ENCODE peak calls at places on chromosomes 1 and 21, in four cellular contexts. One of them, this sample, is unnamed.

GRCh38 chr1:115495603-115496002 is 146.2 kb upstream of the VANGL1 start:
- DNase-seq in fibroblast of pulmonary artery: peak
- DNase-seq in stomach: no peak
- DNase-seq in body of pancreas: no peak
- DNase-seq in this sample: peak

GRCh38 chr1:90783181-90783580 is 66.1 kb upstream of the BARHL2 start:
- DNase-seq in fibroblast of pulmonary artery: no peak
- DNase-seq in stomach: no peak
- DNase-seq in body of pancreas: no peak
- DNase-seq in this sample: no peak

GRCh38 chr1:10189659-10190058 is 20.7 kb upstream of the KIF1B start:
- DNase-seq in fibroblast of pulmonary artery: no peak
- DNase-seq in stomach: no peak
- DNase-seq in body of pancreas: no peak
- DNase-seq in this sample: no peak

GRCh38 chr1:150613061-150613920 is 16.1 kb downstream of the ENSA start:
- DNase-seq in fibroblast of pulmonary artery: peak
- DNase-seq in stomach: no peak
- DNase-seq in body of pancreas: peak
- DNase-seq in this sample: peak

GRCh38 chr1:9721606-9722377 is 70.3 kb downstream of the PIK3CD start:
- DNase-seq in fibroblast of pulmonary artery: peak
- DNase-seq in stomach: no peak
- DNase-seq in body of pancreas: no peak
- DNase-seq in this sample: no peak

GRCh38 chr21:29481641-29482040 is 182.9 kb downstream of the BACH1 start:
- DNase-seq in fibroblast of pulmonary artery: peak
- DNase-seq in stomach: no peak
- DNase-seq in body of pancreas: no peak
- DNase-seq in this sample: peak

GRCh38 chr1:97050501-97050900 is 328.9 kb downstream of the PTBP2 start:
- DNase-seq in fibroblast of pulmonary artery: peak
- DNase-seq in stomach: no peak
- DNase-seq in body of pancreas: no peak
- DNase-seq in this sample: no peak

GRCh38 chr1:171898956-171899355 is 57.7 kb downstream of the DNM3 start:
- DNase-seq in fibroblast of pulmonary artery: peak
- DNase-seq in stomach: no peak
- DNase-seq in body of pancreas: no peak
- DNase-seq in this sample: no peak

GRCh38 chr1:85894651-85895050 is 186.4 kb upstream of the ZNHIT6 start:
- DNase-seq in fibroblast of pulmonary artery: peak
- DNase-seq in stomach: no peak
- DNase-seq in body of pancreas: no peak
- DNase-seq in this sample: no peak

GRCh38 chr1:81135524-81135923 is 665.2 kb upstream of the ADGRL2 start:
- DNase-seq in fibroblast of pulmonary artery: no peak
- DNase-seq in stomach: no peak
- DNase-seq in body of pancreas: no peak
- DNase-seq in this sample: no peak

GRCh38 chr1:145720878-145721671 is 1.8 kb downstream of the CD160 start:
- DNase-seq in fibroblast of pulmonary artery: peak
- DNase-seq in stomach: peak
- DNase-seq in body of pancreas: peak
- DNase-seq in this sample: no peak

GRCh38 chr1:168957818-168958217 is 148.7 kb upstream of the ATP1B1 start:
- DNase-seq in fibroblast of pulmonary artery: no peak
- DNase-seq in stomach: no peak
- DNase-seq in body of pancreas: no peak
- DNase-seq in this sample: no peak

GRCh38 chr1:60989745-60990718 is 92.3 kb upstream of the NFIA start:
- DNase-seq in fibroblast of pulmonary artery: peak
- DNase-seq in stomach: no peak
- DNase-seq in body of pancreas: no peak
- DNase-seq in this sample: peak

GRCh38 chr1:21594935-21595897 is 73.9 kb downstream of the RAP1GAP start:
- DNase-seq in fibroblast of pulmonary artery: peak
- DNase-seq in stomach: peak
- DNase-seq in body of pancreas: peak
- DNase-seq in this sample: peak

GRCh38 chr1:161801955-161802354 is 35.8 kb downstream of the ATF6 start:
- DNase-seq in fibroblast of pulmonary artery: no peak
- DNase-seq in stomach: no peak
- DNase-seq in body of pancreas: no peak
- DNase-seq in this sample: no peak

GRCh38 chr1:225911207-225912130 is 12.6 kb downstream of the PYCR2 start:
- DNase-seq in fibroblast of pulmonary artery: peak
- DNase-seq in stomach: peak
- DNase-seq in body of pancreas: peak
- DNase-seq in this sample: no peak

GRCh38 chr21:36113647-36114428 is 21.0 kb upstream of the CBR3 start:
- DNase-seq in fibroblast of pulmonary artery: no peak
- DNase-seq in stomach: peak
- DNase-seq in body of pancreas: no peak
- DNase-seq in this sample: no peak

GRCh38 chr1:79353224-79353623 is 346.7 kb upstream of the ADGRL4 start:
- DNase-seq in fibroblast of pulmonary artery: peak
- DNase-seq in stomach: peak
- DNase-seq in body of pancreas: peak
- DNase-seq in this sample: peak

DNA sequence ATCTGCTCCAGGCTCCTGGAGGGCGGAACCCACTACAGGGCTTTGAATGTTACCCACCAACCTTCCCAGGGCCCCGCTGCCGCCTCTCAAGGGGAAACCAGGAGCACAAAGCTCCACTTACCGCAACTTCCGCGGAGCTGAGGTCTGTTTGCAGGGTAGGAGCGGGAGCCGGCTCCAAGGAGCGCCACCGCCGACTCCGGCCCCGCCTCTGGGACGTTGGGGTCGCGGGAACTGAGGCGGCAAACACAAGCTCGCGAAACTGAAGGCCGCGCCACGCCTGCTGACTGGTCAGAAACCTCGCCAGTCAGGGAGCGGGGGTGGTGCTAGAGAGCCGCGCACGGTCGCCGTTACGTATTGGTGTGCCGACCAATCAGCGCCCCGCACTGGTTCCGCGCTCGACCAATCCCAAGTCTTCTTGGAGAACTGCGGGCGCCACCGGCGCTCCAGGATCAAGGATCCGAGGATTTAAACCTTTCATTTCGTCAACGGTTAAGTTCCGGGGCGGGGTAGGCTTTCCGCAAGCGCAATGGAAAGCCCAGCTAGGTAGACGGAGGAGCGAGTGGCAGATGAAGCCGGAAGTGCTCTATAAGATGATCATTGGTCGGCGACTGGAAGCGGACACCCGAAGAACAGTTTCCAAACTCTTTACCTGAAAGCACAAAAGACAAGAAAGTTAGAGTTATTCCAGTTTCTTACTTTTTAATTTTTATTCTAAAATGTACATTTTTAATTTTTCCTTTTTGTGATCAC is at the start of gene STIL:
- DNase-seq in fibroblast of pulmonary artery: peak
- DNase-seq in stomach: peak
- DNase-seq in body of pancreas: peak
- DNase-seq in this sample: peak
- TF ChIP-seq CTCF in fibroblast of pulmonary artery: no peak
- TF ChIP-seq CTCF in stomach: no peak
- TF ChIP-seq CTCF in body of pancreas: peak
- TF ChIP-seq CTCF in this sample: no peak

DNA sequence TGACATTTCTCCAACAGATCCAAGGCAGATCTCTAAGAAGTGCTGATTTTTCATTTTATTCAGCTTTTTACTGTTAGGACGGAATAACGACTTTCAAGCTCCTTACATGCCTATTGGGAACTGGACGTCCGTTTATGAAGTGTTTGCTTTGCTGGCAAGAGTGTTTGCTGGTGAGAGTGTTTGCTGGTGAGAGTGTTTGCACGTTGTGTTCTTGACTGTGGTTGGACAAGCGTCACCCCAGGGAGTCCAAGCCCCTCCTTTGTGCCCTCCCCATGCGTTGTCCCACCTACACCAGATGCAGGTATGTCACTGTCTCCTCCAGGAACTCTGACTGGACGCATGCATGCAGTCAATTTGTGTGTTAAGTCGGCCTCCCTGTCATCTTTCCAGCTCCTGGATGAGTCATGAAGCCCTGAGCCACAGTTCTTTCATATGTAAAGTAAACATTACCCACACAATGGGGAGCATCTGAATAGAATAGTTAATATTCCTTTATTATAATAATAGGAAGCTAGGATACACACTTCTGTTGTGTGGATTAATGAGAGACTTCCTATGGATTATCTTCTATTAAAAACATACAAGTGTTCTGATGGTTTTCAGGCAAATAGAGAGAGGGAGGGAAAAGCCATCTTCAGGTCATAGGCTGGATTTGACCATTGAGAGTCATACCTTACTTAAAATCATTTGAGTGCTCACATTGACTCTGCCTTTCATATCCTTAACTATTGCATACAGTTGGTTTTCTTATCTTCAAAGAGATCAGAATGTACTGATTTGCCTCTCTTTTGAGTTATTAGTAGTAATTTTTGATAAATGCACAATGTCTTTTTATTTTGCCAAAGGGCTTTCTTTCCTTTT is 119.2 kb downstream of the GALNT2 start:
- DNase-seq in fibroblast of pulmonary artery: peak
- DNase-seq in stomach: peak
- DNase-seq in body of pancreas: peak
- DNase-seq in this sample: peak
- H3K4me3 ChIP-seq in fibroblast of pulmonary artery: no peak
- H3K4me3 ChIP-seq in stomach: peak
- H3K4me3 ChIP-seq in body of pancreas: no peak
- H3K4me3 ChIP-seq in this sample: no peak

GRCh38 chr1:31765041-31765467 is 914 bp upstream of the ADGRB2 start:
- DNase-seq in fibroblast of pulmonary artery: peak
- DNase-seq in stomach: no peak
- DNase-seq in body of pancreas: no peak
- DNase-seq in this sample: no peak
- TF ChIP-seq CTCF in fibroblast of pulmonary artery: peak
- TF ChIP-seq CTCF in stomach: no peak
- TF ChIP-seq CTCF in body of pancreas: no peak
- TF ChIP-seq CTCF in this sample: peak

GRCh38 chr1:246435421-246436041 is 71.5 kb downstream of the SMYD3 start:
- DNase-seq in fibroblast of pulmonary artery: peak
- DNase-seq in stomach: no peak
- DNase-seq in body of pancreas: no peak
- DNase-seq in this sample: no peak
- H3K4me3 ChIP-seq in fibroblast of pulmonary artery: no peak
- H3K4me3 ChIP-seq in stomach: no peak
- H3K4me3 ChIP-seq in body of pancreas: no peak
- H3K4me3 ChIP-seq in this sample: no peak

DNA sequence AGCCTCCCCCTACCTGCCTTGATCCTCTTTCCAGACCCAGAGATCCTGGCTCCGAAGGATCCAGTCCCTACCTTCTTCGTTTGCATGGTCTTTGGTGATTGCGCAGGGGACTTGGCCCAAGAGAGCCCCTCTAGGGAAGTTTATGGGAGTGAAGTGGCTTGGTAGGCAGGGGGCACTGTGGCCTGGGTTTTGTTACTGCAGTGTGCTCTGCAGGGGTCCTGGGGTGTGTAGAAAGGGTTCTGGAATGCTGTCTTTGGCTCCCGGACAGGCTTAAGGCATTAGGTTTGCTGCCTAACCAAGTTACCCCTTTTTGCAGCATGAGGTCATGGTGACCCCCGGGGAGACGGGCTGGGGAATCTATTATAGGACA is 3.8 kb downstream of the ATP8B2 start:
- DNase-seq in fibroblast of pulmonary artery: no peak
- DNase-seq in stomach: no peak
- DNase-seq in body of pancreas: no peak
- DNase-seq in this sample: no peak
- TF ChIP-seq CTCF in fibroblast of pulmonary artery: no peak
- TF ChIP-seq CTCF in stomach: no peak
- TF ChIP-seq CTCF in body of pancreas: no peak
- TF ChIP-seq CTCF in this sample: peak

GRCh38 chr1:8021676-8022266 is 4.3 kb downstream of the ERRFI1 start:
- DNase-seq in fibroblast of pulmonary artery: no peak
- DNase-seq in stomach: no peak
- DNase-seq in body of pancreas: peak
- DNase-seq in this sample: no peak

GRCh38 chr1:8023995-8024313 is 2.2 kb downstream of the ERRFI1 start:
- DNase-seq in fibroblast of pulmonary artery: no peak
- DNase-seq in stomach: no peak
- DNase-seq in body of pancreas: no peak
- DNase-seq in this sample: no peak

GRCh38 chr1:8022395-8023286 is 3.5 kb downstream of the ERRFI1 start:
- DNase-seq in fibroblast of pulmonary artery: no peak
- DNase-seq in stomach: no peak
- DNase-seq in body of pancreas: no peak
- DNase-seq in this sample: no peak

GRCh38 chr1:8024329-8024728 is 1.8 kb downstream of the ERRFI1 start:
- DNase-seq in fibroblast of pulmonary artery: no peak
- DNase-seq in stomach: no peak
- DNase-seq in body of pancreas: no peak
- DNase-seq in this sample: no peak

DNA sequence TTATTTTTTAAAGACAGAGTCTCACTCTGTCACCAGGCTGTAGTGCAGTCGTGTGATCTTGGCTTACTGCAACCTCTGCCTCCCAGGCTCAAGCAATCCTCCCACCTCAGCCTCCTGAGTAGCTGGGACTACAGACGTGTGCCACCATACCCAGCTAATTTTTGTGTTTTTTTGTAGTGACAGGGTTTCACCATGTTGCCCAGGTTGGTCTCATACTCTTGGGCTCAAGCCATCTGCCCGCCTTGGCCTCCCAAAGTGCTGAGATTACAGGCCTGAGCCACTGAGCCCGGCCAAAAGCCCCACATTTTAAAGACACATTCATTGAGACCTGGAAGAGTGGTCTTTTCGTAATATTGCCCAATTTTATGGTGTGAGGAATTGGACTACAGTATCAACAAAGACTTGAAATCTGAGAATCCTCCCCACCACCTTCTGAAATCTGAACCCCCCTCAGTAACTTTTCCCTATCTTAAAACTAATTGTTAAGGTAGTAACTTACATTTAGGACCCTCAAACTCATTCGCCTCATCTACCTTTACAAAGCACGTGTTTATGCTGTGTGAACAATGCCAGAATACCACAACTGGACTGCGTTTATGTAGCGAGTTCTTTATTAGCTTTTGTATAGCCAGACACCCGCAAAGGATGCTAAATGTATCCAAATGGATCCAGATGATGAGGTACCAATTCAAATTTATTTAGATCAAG is 2.7 kb downstream of the ERRFI1 start:
- DNase-seq in fibroblast of pulmonary artery: no peak
- DNase-seq in stomach: no peak
- DNase-seq in body of pancreas: peak
- DNase-seq in this sample: no peak
- H3K4me3 ChIP-seq in fibroblast of pulmonary artery: peak
- H3K4me3 ChIP-seq in stomach: peak
- H3K4me3 ChIP-seq in body of pancreas: peak
- H3K4me3 ChIP-seq in this sample: peak

GRCh38 chr1:27053977-27054376 is 41.3 kb upstream of the TENT5B start:
- DNase-seq in fibroblast of pulmonary artery: no peak
- DNase-seq in stomach: no peak
- DNase-seq in body of pancreas: no peak
- DNase-seq in this sample: no peak

GRCh38 chr1:27052527-27052926 is 39.9 kb upstream of the TENT5B start:
- DNase-seq in fibroblast of pulmonary artery: no peak
- DNase-seq in stomach: no peak
- DNase-seq in body of pancreas: no peak
- DNase-seq in this sample: no peak

GRCh38 chr1:27057389-27057788 is 44.7 kb upstream of the TENT5B start:
- DNase-seq in fibroblast of pulmonary artery: no peak
- DNase-seq in stomach: no peak
- DNase-seq in body of pancreas: no peak
- DNase-seq in this sample: no peak

GRCh38 chr1:27057801-27058647 is 45.4 kb upstream of the TENT5B start:
- DNase-seq in fibroblast of pulmonary artery: no peak
- DNase-seq in stomach: no peak
- DNase-seq in body of pancreas: no peak
- DNase-seq in this sample: no peak

GRCh38 chr1:27054381-27054780 is 41.7 kb upstream of the TENT5B start:
- DNase-seq in fibroblast of pulmonary artery: no peak
- DNase-seq in stomach: no peak
- DNase-seq in body of pancreas: no peak
- DNase-seq in this sample: no peak
- TF ChIP-seq CTCF in fibroblast of pulmonary artery: no peak
- TF ChIP-seq CTCF in stomach: no peak
- TF ChIP-seq CTCF in body of pancreas: no peak
- TF ChIP-seq CTCF in this sample: no peak

This sample was measured in HFF-Myc.